ENCODE peak calls at places on chromosomes 3 and 15, in nine cellular contexts. E is MM.1S, G is lower lobe of right lung, S is tibial nerve, D is adrenal gland, P is suprapubic skin, B is testis, C is ovary, H is Peyer's patch. W is an unnamed sample. For H3K4me1 and H3K9me3, the result is how much of the 10 kb centered on the place peaks cover.

GRCh38 chr3:170448530-170449110 is 30.0 kb downstream of the CLDN11 start:
- DNase-seq in E (no peak), G (no peak), S (no peak), D (no peak), P (no peak), B (no peak), C (no peak), H (no peak), W (no peak)

GRCh38 chr3:122410639-122411038 is 5.2 kb downstream of the WDR5B start:
- DNase-seq in E (no peak), G (no peak), S (no peak), D (no peak), P (no peak), B (no peak), C (no peak), H (no peak), W (no peak)

GRCh38 chr15:64029633-64030032 is 16.7 kb downstream of the DAPK2 start:
- DNase-seq in E (no peak), G (no peak), S (no peak), D (no peak), P (no peak), B (no peak), C (no peak), H (no peak), W (no peak)

GRCh38 chr3:107106316-107106715 is 270.9 kb upstream of the CCDC54 start:
- DNase-seq in E (no peak), G (no peak), S (no peak), D (no peak), P (no peak), B (no peak), C (no peak), H (no peak), W (no peak)

GRCh38 chr15:62572797-62573196 is 407.7 kb upstream of the C2CD4B start:
- DNase-seq in E (no peak), G (no peak), S (no peak), D (no peak), P (no peak), B (no peak), C (no peak), H (no peak), W (no peak)

GRCh38 chr3:19229086-19229485 is 80.8 kb downstream of the KCNH8 start:
- DNase-seq in E (no peak), G (no peak), S (no peak), D (no peak), P (no peak), B (no peak), C (no peak), H (no peak), W (no peak)

GRCh38 chr15:78565951-78566774 is 843 bp downstream of the CHRNA5 start:
- DNase-seq in E (peak), G (no peak), S (no peak), D (no peak), P (no peak), B (no peak), C (no peak), H (no peak), W (no peak)

GRCh38 chr3:38149701-38150100 is 11.2 kb downstream of the MYD88 start:
- DNase-seq in E (no peak), G (no peak), S (no peak), D (no peak), P (no peak), B (no peak), C (no peak), H (no peak), W (no peak)

GRCh38 chr15:41666353-41666920 is 6.2 kb downstream of the MGA start:
- DNase-seq in E (no peak), G (no peak), S (no peak), D (no peak), P (no peak), B (no peak), C (no peak), H (no peak), W (no peak)

GRCh38 chr3:43423142-43423541 is 136.8 kb downstream of the SNRK start:
- DNase-seq in E (no peak), G (no peak), S (no peak), D (peak), P (no peak), B (peak), C (peak), H (no peak), W (no peak)

GRCh38 chr15:56468271-56468912 is 3.5 kb upstream of the MNS1 start:
- DNase-seq in E (peak), G (no peak), S (no peak), D (no peak), P (no peak), B (no peak), C (no peak), H (no peak), W (no peak)

GRCh38 chr3:125594581-125595011 is 701 bp downstream of the OSBPL11 start:
- DNase-seq in E (peak), G (no peak), S (peak), D (peak), P (no peak), B (peak), C (peak), H (peak), W (no peak)

GRCh38 chr3:88219138-88219792 is 69.5 kb downstream of the C3orf38 start:
- DNase-seq in E (peak), G (no peak), S (no peak), D (peak), P (no peak), B (peak), C (no peak), H (peak), W (no peak)

GRCh38 chr15:79002631-79003030 is 57.8 kb upstream of the CTSH start:
- DNase-seq in E (no peak), G (no peak), S (no peak), D (no peak), P (no peak), B (no peak), C (no peak), H (no peak), W (no peak)

GRCh38 chr3:113210608-113211369 is 568 bp upstream of the BOC start:
- DNase-seq in E (no peak), G (no peak), S (no peak), D (no peak), P (no peak), B (peak), C (peak), H (no peak), W (no peak)

GRCh38 chr15:90982135-90982534 is 12.2 kb downstream of the PRC1 start:
- DNase-seq in E (no peak), G (no peak), S (no peak), D (no peak), P (no peak), B (no peak), C (no peak), H (no peak), W (no peak)

GRCh38 chr3:150412599-150413069 is 4.5 kb downstream of the TSC22D2 start:
- DNase-seq in E (peak), G (no peak), S (no peak), D (no peak), P (no peak), B (no peak), C (no peak), H (no peak), W (no peak)

GRCh38 chr3:65170357-65171090 is 482.7 kb upstream of the ADAMTS9 start:
- DNase-seq in E (no peak), G (peak), S (peak), D (peak), P (peak), B (peak), C (peak), H (peak), W (no peak)

GRCh38 chr3:10198226-10198625 is 33.5 kb downstream of the IRAK2 start:
- DNase-seq in E (no peak), G (no peak), S (no peak), D (no peak), P (no peak), B (no peak), C (no peak), H (no peak), W (no peak)

GRCh38 chr3:184556502-184557347 is 4.9 kb upstream of the EPHB3 start:
- DNase-seq in E (no peak), G (no peak), S (no peak), D (no peak), P (no peak), B (no peak), C (no peak), H (peak), W (no peak)

GRCh38 chr3:64872385-64872784 is 184.6 kb upstream of the ADAMTS9 start:
- DNase-seq in E (no peak), G (no peak), S (no peak), D (no peak), P (no peak), B (no peak), C (no peak), H (no peak), W (no peak)

GRCh38 chr3:105904683-105905320 is 36.0 kb upstream of the CBLB start:
- DNase-seq in E (no peak), G (no peak), S (no peak), D (no peak), P (no peak), B (no peak), C (no peak), H (no peak), W (no peak)

GRCh38 chr3:53921296-53921695 is 29.6 kb upstream of the SELENOK start:
- DNase-seq in E (no peak), G (no peak), S (no peak), D (no peak), P (no peak), B (peak), C (no peak), H (no peak), W (no peak)

GRCh38 chr3:10547841-10548783 is 42.7 kb upstream of the ATP2B2 start:
- DNase-seq in E (no peak), G (no peak), S (no peak), D (no peak), P (peak), B (no peak), C (no peak), H (no peak), W (no peak)

GRCh38 chr15:41930221-41930866 is 36.5 kb upstream of the SPTBN5 start:
- DNase-seq in E (no peak), G (peak), S (no peak), D (no peak), P (no peak), B (no peak), C (no peak), H (peak), W (no peak)

GRCh38 chr3:31502803-31503221 is 29.9 kb upstream of the STT3B start:
- DNase-seq in E (no peak), G (no peak), S (no peak), D (no peak), P (no peak), B (no peak), C (no peak), H (no peak), W (no peak)

GRCh38 chr15:85792872-85793621 is 1.7 kb downstream of the KLHL25 start:
- DNase-seq in E (no peak), G (no peak), S (no peak), D (no peak), P (no peak), B (no peak), C (no peak), H (no peak), W (no peak)

GRCh38 chr3:157369712-157370447 is 66.8 kb upstream of the PTX3 start:
- DNase-seq in E (no peak), G (no peak), S (no peak), D (no peak), P (no peak), B (peak), C (no peak), H (no peak), W (no peak)

GRCh38 chr3:59558906-59559720 is 509.3 kb upstream of the CFAP20DC start:
- DNase-seq in E (no peak), G (no peak), S (no peak), D (no peak), P (no peak), B (no peak), C (no peak), H (no peak), W (no peak)

GRCh38 chr15:62649793-62650420 is 392.6 kb upstream of the TPM1 start:
- DNase-seq in E (peak), G (no peak), S (no peak), D (no peak), P (no peak), B (peak), C (no peak), H (no peak), W (no peak)

GRCh38 chr3:177426151-177426904 is 229.0 kb upstream of the TBL1XR1 start:
- DNase-seq in E (no peak), G (no peak), S (no peak), D (no peak), P (no peak), B (no peak), C (no peak), H (no peak), W (no peak)

GRCh38 chr3:108136888-108137814 is 46.3 kb upstream of the CD47 start:
- DNase-seq in E (no peak), G (no peak), S (no peak), D (no peak), P (no peak), B (no peak), C (no peak), H (no peak), W (no peak)

GRCh38 chr3:42507751-42508335 is 5.4 kb downstream of the VIPR1 start:
- DNase-seq in E (no peak), G (peak), S (no peak), D (no peak), P (peak), B (no peak), C (peak), H (peak), W (no peak)

GRCh38 chr3:193637831-193638230 is 44.8 kb downstream of the OPA1 start:
- DNase-seq in E (no peak), G (no peak), S (no peak), D (no peak), P (no peak), B (no peak), C (no peak), H (no peak), W (no peak)

GRCh38 chr3:100710355-100711198 is 1.3 kb downstream of the TFG start:
- DNase-seq in E (peak), G (no peak), S (no peak), D (peak), P (no peak), B (peak), C (no peak), H (peak), W (peak)

GRCh38 chr3:37053337-37053736 is 60.0 kb downstream of the MLH1 start:
- DNase-seq in E (no peak), G (no peak), S (no peak), D (peak), P (no peak), B (no peak), C (no peak), H (no peak), W (no peak)
- H3K4me1 ChIP-seq in E (under half), G (under half), S (under half), D (under half), P (under half), B (under half), C (under half), H (under half), W (under half)

GRCh38 chr3:28406241-28406640 is 57.6 kb upstream of the AZI2 start:
- DNase-seq in E (no peak), G (no peak), S (no peak), D (no peak), P (no peak), B (no peak), C (no peak), H (no peak), W (no peak)
- H3K9me3 ChIP-seq in E (under half), G (under half), S (under half), D (under half), P (under half), B (under half), C (under half), H (under half), W (under half)

GRCh38 chr3:36924748-36925521 is 19.9 kb downstream of the TRANK1 start:
- DNase-seq in E (no peak), G (no peak), S (no peak), D (no peak), P (no peak), B (no peak), C (no peak), H (no peak), W (no peak)

GRCh38 chr3:36928220-36928619 is 16.6 kb downstream of the TRANK1 start:
- DNase-seq in E (no peak), G (no peak), S (no peak), D (no peak), P (no peak), B (no peak), C (no peak), H (no peak), W (no peak)

GRCh38 chr3:36923523-36923943 is 21.3 kb downstream of the TRANK1 start:
- DNase-seq in E (no peak), G (no peak), S (no peak), D (no peak), P (no peak), B (peak), C (no peak), H (no peak), W (no peak)

GRCh38 chr3:36923981-36924747 is 20.7 kb downstream of the TRANK1 start:
- DNase-seq in E (no peak), G (no peak), S (no peak), D (no peak), P (no peak), B (no peak), C (no peak), H (no peak), W (no peak)

DNA sequence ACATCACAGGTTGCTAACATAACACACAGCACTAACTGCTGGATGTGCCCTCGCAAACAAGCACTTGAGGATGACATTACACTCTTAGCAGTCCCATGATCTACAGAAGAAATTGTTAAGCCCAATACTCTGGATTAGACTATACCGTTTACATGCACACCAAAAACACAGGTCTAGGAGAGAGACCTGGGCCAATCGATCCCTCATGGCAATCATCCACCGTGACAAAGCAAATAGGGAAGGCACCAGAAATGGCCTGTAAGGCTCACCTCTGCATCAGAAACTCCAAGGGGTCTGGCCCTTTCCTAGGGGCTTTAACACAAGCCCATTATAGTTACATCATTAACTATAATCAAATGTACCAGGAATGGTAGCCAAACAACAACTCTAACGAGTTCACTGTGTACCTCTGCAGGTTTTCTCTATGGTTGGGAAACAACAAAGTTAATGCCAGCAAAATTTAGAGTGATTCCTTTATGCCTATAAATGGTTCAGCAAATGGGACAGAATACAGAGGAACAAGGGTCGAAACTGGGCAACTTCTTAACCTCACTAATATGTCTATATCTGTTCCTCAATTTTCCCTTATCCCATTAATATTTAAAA is 18.5 kb downstream of the TRANK1 start:
- DNase-seq in E (no peak), G (no peak), S (no peak), D (no peak), P (no peak), B (no peak), C (no peak), H (no peak), W (no peak)
- H3K27ac ChIP-seq in E (no peak), G (no peak), S (no peak), D (no peak), P (no peak), B (no peak), C (no peak), H (no peak), W (no peak)

GRCh38 chr15:31349233-31350141 is 22.9 kb downstream of the KLF13 start:
- DNase-seq in E (peak), G (peak), S (no peak), D (no peak), P (no peak), B (no peak), C (no peak), H (no peak), W (no peak)

GRCh38 chr15:31350771-31351170 is 24.1 kb downstream of the KLF13 start:
- DNase-seq in E (peak), G (no peak), S (no peak), D (no peak), P (no peak), B (no peak), C (no peak), H (no peak), W (no peak)

GRCh38 chr15:31352911-31353811 is 26.5 kb downstream of the KLF13 start:
- DNase-seq in E (peak), G (peak), S (no peak), D (peak), P (no peak), B (peak), C (peak), H (peak), W (no peak)

GRCh38 chr15:31353931-31354330 is 27.3 kb downstream of the KLF13 start:
- DNase-seq in E (no peak), G (peak), S (no peak), D (no peak), P (no peak), B (no peak), C (no peak), H (no peak), W (no peak)

GRCh38 chr15:31352283-31352880 is 25.7 kb downstream of the KLF13 start:
- DNase-seq in E (peak), G (peak), S (no peak), D (no peak), P (no peak), B (peak), C (no peak), H (peak), W (no peak)
- H3K4me1 ChIP-seq in E (half or more), G (half or more), S (half or more), D (under half), P (half or more), B (half or more), C (under half), H (half or more), W (half or more)

DNA sequence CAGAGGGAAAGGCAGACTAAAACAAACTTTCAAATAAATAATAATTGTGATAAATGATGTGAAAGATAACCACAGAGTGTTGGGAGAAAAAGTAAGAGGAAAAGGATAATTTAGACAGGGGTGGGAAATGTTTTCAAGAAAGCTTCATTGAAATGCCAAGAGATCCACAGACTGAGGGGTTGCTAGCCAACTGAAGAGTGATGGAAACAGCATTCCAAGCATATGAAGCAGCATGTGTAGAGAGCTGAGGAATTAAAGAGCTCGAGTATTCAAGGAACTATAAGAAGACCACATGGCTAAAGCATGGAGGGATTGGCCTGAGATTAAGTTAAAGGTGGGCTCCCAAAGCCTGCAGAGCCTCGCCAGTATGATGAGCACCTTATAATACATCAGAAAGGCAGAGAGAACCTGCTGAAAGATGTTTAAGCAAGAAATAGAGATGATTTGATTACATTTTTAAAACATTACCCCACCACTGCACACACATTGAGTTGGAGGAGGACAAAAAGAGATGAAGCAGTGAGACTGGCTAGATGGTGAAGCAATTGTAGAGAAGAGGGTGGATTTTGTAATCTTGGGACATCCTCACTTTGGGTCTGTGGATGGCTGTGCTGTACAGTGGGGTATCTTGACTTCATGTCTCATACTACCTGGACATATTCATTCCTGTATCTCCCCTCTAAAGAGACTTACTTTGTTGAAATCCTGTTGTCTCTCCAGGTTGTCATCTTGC is 100.8 kb downstream of the STAC start:
- DNase-seq in E (no peak), G (no peak), S (no peak), D (no peak), P (no peak), B (no peak), C (no peak), H (no peak), W (no peak)
- H3K9me3 ChIP-seq in E (under half), G (under half), S (under half), D (under half), P (under half), B (under half), C (under half), H (under half), W (under half)

GRCh38 chr15:70490838-70491155 is 272.6 kb downstream of the UACA start:
- DNase-seq in E (no peak), G (no peak), S (no peak), D (no peak), P (no peak), B (no peak), C (no peak), H (peak), W (no peak)
- H3K27ac ChIP-seq in E (no peak), G (no peak), S (no peak), D (no peak), P (no peak), B (no peak), C (no peak), H (no peak), W (no peak)

W was measured in effector memory CD4-positive, alpha-beta T cell.